ENCODE peak calls at places on chromosome 14, in eight cellular contexts. F, A, S, R, D, V, Z and B are unnamed samples.

GRCh38 chr14:44369401-44370123 is 137.5 kb downstream of the FSCB start:
- DNase-seq in F (no peak), A (no peak), S (no peak), R (no peak), D (peak), V (no peak), Z (no peak), B (no peak)

GRCh38 chr14:79580908-79581307 is 630.4 kb downstream of the DIO2 start:
- DNase-seq in F (no peak), A (no peak), S (no peak), R (no peak), D (no peak), V (no peak), Z (no peak), B (no peak)

GRCh38 chr14:53516261-53516774 is 363.2 kb upstream of the DDHD1 start:
- DNase-seq in F (no peak), A (no peak), S (no peak), R (no peak), D (no peak), V (peak), Z (peak), B (peak)

GRCh38 chr14:74324945-74325361 is 22.2 kb upstream of the ABCD4 start:
- DNase-seq in F (no peak), A (peak), S (no peak), R (no peak), D (peak), V (peak), Z (peak), B (no peak)

GRCh38 chr14:22556990-22557623 is 31.9 kb downstream of the DAD1 start:
- DNase-seq in F (peak), A (peak), S (peak), R (no peak), D (peak), V (peak), Z (peak), B (no peak)

GRCh38 chr14:32468955-32469354 is 139.9 kb downstream of the AKAP6 start:
- DNase-seq in F (no peak), A (peak), S (no peak), R (no peak), D (peak), V (peak), Z (peak), B (peak)

GRCh38 chr14:93903342-93904184 is 23.6 kb upstream of the FAM181A start:
- DNase-seq in F (no peak), A (peak), S (no peak), R (no peak), D (no peak), V (no peak), Z (peak), B (no peak)

GRCh38 chr14:81986005-81986404 is 452.4 kb upstream of the SEL1L start:
- DNase-seq in F (no peak), A (peak), S (no peak), R (no peak), D (no peak), V (no peak), Z (no peak), B (no peak)

GRCh38 chr14:101460986-101461750 is 100.1 kb upstream of the DIO3 start:
- DNase-seq in F (no peak), A (no peak), S (no peak), R (no peak), D (no peak), V (no peak), Z (no peak), B (no peak)

GRCh38 chr14:100475268-100475667 is 111.9 kb downstream of the BEGAIN start:
- DNase-seq in F (no peak), A (no peak), S (no peak), R (no peak), D (no peak), V (no peak), Z (no peak), B (no peak)

GRCh38 chr14:69432364-69432763 is 33.9 kb downstream of the SLC39A9 start:
- DNase-seq in F (no peak), A (no peak), S (no peak), R (no peak), D (no peak), V (no peak), Z (no peak), B (no peak)

GRCh38 chr14:106204063-106204462 is 677.7 kb downstream of the TMEM121 start:
- DNase-seq in F (no peak), A (no peak), S (no peak), R (no peak), D (peak), V (no peak), Z (no peak), B (no peak)

GRCh38 chr14:35378638-35379568 is 25.6 kb downstream of the NFKBIA start:
- DNase-seq in F (no peak), A (no peak), S (no peak), R (no peak), D (no peak), V (no peak), Z (peak), B (no peak)

GRCh38 chr14:51422704-51423103 is 182.7 kb downstream of the TMX1 start:
- DNase-seq in F (no peak), A (no peak), S (no peak), R (no peak), D (no peak), V (no peak), Z (no peak), B (no peak)

GRCh38 chr14:73287071-73287470 is 49.8 kb downstream of the PAPLN start:
- DNase-seq in F (no peak), A (no peak), S (no peak), R (no peak), D (no peak), V (no peak), Z (no peak), B (no peak)

GRCh38 chr14:97634786-97635185 is 837.6 kb downstream of the VRK1 start:
- DNase-seq in F (no peak), A (no peak), S (peak), R (no peak), D (peak), V (no peak), Z (peak), B (no peak)

GRCh38 chr14:51774209-51774608 is 86.2 kb upstream of the GNG2 start:
- DNase-seq in F (no peak), A (no peak), S (no peak), R (no peak), D (peak), V (no peak), Z (no peak), B (no peak)

GRCh38 chr14:96204151-96205058 is at the start of gene BDKRB2:
- DNase-seq in F (peak), A (peak), S (no peak), R (peak), D (peak), V (peak), Z (peak), B (peak)

GRCh38 chr14:99378782-99379214 is 101.9 kb downstream of the SETD3 start:
- DNase-seq in F (no peak), A (peak), S (no peak), R (no peak), D (no peak), V (no peak), Z (peak), B (peak)

GRCh38 chr14:51501746-51502145 is 150.0 kb upstream of the FRMD6 start:
- DNase-seq in F (no peak), A (no peak), S (no peak), R (no peak), D (no peak), V (no peak), Z (no peak), B (no peak)

GRCh38 chr14:72892103-72892878 is 1.6 kb downstream of the DPF3 start:
- DNase-seq in F (no peak), A (peak), S (peak), R (no peak), D (peak), V (peak), Z (peak), B (no peak)

GRCh38 chr14:34174973-34175372 is 224.1 kb upstream of the EGLN3 start:
- DNase-seq in F (no peak), A (no peak), S (no peak), R (no peak), D (no peak), V (no peak), Z (no peak), B (no peak)

GRCh38 chr14:58814476-58814875 is 176.7 kb downstream of the DACT1 start:
- DNase-seq in F (no peak), A (no peak), S (no peak), R (no peak), D (no peak), V (no peak), Z (no peak), B (no peak)

GRCh38 chr14:100804558-100805309 is 21.2 kb upstream of the MEG3 start:
- DNase-seq in F (no peak), A (no peak), S (no peak), R (no peak), D (no peak), V (no peak), Z (no peak), B (no peak)

GRCh38 chr14:94923771-94924170 is 153.9 kb upstream of the GSC start:
- DNase-seq in F (no peak), A (peak), S (no peak), R (no peak), D (no peak), V (no peak), Z (no peak), B (no peak)

GRCh38 chr14:23379331-23380196 is 2.7 kb downstream of the CMTM5 start:
- DNase-seq in F (peak), A (peak), S (peak), R (no peak), D (peak), V (peak), Z (peak), B (no peak)

GRCh38 chr14:64508215-64508776 is 3.7 kb downstream of the ZBTB1 start:
- DNase-seq in F (no peak), A (no peak), S (no peak), R (no peak), D (no peak), V (no peak), Z (peak), B (no peak)

GRCh38 chr14:75401356-75401755 is 26.5 kb upstream of the JDP2 start:
- DNase-seq in F (peak), A (peak), S (no peak), R (no peak), D (peak), V (peak), Z (peak), B (peak)
- H3K4me3 ChIP-seq in F (peak), A (no peak), S (no peak), R (peak), D (no peak), V (no peak), Z (no peak), B (no peak)

GRCh38 chr14:30496852-30497251 is 62.1 kb upstream of the G2E3 start:
- DNase-seq in F (no peak), A (no peak), S (no peak), R (no peak), D (no peak), V (no peak), Z (no peak), B (no peak)
- H3K4me3 ChIP-seq in F (no peak), A (no peak), S (no peak), R (no peak), D (no peak), V (no peak), Z (no peak), B (no peak)

GRCh38 chr14:60153996-60154395 is 11.2 kb downstream of the DHRS7 start:
- DNase-seq in F (no peak), A (no peak), S (no peak), R (no peak), D (no peak), V (no peak), Z (no peak), B (no peak)

DNA sequence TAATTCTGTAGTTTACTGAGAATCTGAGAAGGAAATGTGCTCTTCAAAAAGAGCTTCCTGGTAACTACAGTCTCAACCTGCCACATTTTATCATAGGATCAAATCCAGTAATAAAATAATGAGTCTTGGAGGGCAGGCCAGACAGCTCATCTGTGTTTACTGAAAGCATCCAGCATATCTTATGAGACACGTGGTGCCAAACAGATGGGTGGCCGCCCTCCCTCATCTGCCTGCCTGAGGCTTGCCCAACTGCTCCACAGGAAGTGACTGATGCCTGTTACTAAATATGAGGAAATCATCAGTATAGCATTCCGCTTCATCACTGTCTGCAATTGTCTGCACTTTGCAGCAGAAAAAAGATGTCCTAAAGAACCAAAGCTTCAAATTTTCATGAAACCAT is 13.5 kb downstream of the DHRS7 start:
- DNase-seq in F (peak), A (peak), S (peak), R (peak), D (peak), V (peak), Z (peak), B (peak)
- H3K4me3 ChIP-seq in F (no peak), A (no peak), S (no peak), R (no peak), D (no peak), V (no peak), Z (peak), B (no peak)

DNA sequence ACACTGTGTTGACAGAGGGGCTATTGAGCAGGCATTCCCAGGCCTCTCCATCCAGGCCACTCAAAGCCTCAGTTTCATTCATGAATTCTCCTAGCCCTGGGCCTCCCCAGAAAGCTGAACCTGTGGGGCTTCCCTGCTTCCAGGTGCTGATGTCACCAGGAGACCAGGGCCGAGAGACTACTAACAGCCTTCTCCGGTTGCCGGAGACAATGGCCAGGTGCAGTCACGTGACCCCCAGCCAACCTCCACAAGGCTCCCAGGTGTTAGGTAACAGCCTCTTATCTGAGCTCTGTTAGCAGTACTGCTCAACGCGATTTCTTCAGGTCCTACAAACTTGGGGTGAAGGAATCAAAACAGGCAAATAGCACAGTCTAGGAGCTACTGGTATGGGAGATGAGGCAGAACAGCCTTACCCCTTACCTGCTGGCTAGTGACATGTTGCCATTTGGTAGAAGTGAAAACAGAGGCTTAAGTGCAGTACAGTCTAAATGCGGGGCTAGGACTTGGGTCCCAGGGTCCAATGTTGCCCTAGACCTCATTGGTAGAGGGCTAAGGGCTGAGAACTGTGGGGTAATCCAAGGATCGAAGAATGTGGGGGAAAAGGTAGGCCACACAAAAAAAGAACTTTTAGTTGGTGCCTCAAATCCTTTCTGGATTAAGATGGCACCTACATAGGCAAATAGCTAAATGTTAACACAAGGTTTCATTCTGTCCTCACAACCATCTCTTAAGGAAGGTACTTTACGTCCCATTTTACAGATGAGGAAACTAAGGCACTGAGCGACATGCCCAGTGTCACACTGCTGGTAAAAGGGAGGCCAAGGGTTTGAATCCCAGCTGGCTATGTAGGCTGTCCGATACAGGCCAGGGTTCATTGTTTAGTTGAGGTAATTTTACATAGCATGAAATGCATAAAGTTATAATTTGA is 3.8 kb downstream of the CCDC88C start:
- DNase-seq in F (no peak), A (peak), S (peak), R (no peak), D (no peak), V (no peak), Z (no peak), B (no peak)
- H3K4me3 ChIP-seq in F (no peak), A (no peak), S (peak), R (no peak), D (no peak), V (no peak), Z (no peak), B (no peak)

GRCh38 chr14:60508707-60509437 is at the start of gene SIX6:
- DNase-seq in F (no peak), A (peak), S (no peak), R (no peak), D (peak), V (peak), Z (peak), B (no peak)
- H3K4me3 ChIP-seq in F (peak), A (no peak), S (no peak), R (peak), D (peak), V (no peak), Z (no peak), B (no peak)

GRCh38 chr14:104873380-104874055 is 8.4 kb downstream of the CEP170B start:
- DNase-seq in F (no peak), A (no peak), S (no peak), R (no peak), D (no peak), V (no peak), Z (peak), B (no peak)
- H3K4me3 ChIP-seq in F (no peak), A (no peak), S (no peak), R (no peak), D (no peak), V (no peak), Z (no peak), B (no peak)

DNA sequence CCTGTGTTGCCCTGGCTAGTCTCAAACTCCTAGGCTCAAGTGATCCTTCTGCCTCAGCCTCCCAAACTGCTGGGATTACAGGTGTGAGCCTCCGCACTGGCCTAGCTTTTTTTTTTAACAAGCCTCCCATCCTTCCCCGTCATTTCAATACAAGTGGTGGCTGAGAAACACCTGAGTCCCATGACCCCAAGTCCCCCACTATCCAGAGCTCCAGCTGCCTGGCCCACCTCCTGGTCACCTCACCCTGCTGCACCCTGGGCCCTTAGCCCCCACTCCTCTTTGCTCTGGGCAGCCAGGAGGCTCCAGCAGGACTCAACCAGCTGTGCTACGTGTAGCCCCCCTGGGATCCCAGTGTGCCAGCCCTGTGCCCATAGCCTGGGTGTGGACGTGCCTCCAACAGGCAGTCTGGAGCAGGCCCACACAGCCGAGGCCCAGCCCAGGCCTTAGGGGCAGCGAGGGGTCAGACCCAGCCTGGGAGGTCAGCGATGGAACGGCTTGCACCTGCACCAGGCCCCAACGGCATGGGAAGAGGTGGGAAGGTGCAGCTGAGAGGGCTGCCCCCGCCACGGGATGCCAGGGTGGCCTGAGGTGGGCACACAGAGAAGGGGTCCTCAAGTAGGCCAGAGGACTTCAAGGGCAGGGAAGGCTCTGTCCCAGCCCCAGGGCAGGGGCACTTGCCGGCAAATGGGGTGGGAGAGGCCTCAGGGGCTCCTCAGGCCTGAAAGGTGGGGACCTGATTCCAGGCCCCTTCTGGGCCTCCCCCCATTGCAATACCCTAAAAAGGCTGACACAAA is 6.5 kb downstream of the AHNAK2 start:
- DNase-seq in F (peak), A (no peak), S (no peak), R (no peak), D (no peak), V (no peak), Z (no peak), B (no peak)
- H3K4me3 ChIP-seq in F (no peak), A (no peak), S (no peak), R (no peak), D (no peak), V (no peak), Z (no peak), B (no peak)

DNA sequence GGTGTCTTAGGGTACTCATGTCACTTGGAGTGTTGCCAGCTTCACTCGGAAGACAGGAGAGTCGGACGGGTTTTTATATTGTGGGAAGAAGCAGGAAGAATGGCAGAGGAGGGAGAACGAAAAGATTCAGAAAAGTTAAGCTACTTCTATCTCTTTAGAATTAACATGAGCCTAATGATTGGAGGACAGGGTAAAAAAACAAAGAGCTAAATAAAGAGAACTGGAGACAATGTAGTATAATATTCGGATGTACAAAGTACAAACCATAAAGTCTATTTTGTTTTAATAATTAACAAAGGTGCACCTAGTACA is 43.9 kb downstream of the EFCAB11 start:
- DNase-seq in F (no peak), A (peak), S (no peak), R (no peak), D (no peak), V (no peak), Z (no peak), B (no peak)
- H3K4me3 ChIP-seq in F (no peak), A (peak), S (no peak), R (peak), D (no peak), V (no peak), Z (no peak), B (no peak)